ENCODE peak calls at places on chromosomes 11 and 22, in ten cellular contexts. One of them, this sample, is unnamed.

GRCh38 chr11:77435972-77436371 is 37.9 kb downstream of the PAK1 start:
- DNase-seq in HTR-8/SVneo: no peak
- DNase-seq in stimulated activated CD4-positive, alpha-beta T cell treated with anti-CD3 and anti-CD28 coated beads, Interleukin-4, amount 100 ng/mL, for 48 hours: no peak
- DNase-seq in MCF 10A: no peak
- DNase-seq in AG04450: no peak
- DNase-seq in ascending aorta: no peak
- DNase-seq in NB4: no peak
- DNase-seq in NCI-H774: no peak
- DNase-seq in Peyer's patch: no peak
- DNase-seq in HCT116: no peak
- DNase-seq in this sample: no peak

GRCh38 chr11:61021661-61022212 is 50.3 kb downstream of the CD6 start:
- DNase-seq in HTR-8/SVneo: no peak
- DNase-seq in stimulated activated CD4-positive, alpha-beta T cell treated with anti-CD3 and anti-CD28 coated beads, Interleukin-4, amount 100 ng/mL, for 48 hours: peak; percentile 71
- DNase-seq in MCF 10A: peak; percentile 46
- DNase-seq in AG04450: no peak
- DNase-seq in ascending aorta: no peak
- DNase-seq in NB4: no peak
- DNase-seq in NCI-H774: peak; percentile 62
- DNase-seq in Peyer's patch: peak; percentile 75
- DNase-seq in HCT116: no peak
- DNase-seq in this sample: no peak

GRCh38 chr22:36405671-36406070 is 17.9 kb upstream of the MYH9 start:
- DNase-seq in HTR-8/SVneo: no peak
- DNase-seq in stimulated activated CD4-positive, alpha-beta T cell treated with anti-CD3 and anti-CD28 coated beads, Interleukin-4, amount 100 ng/mL, for 48 hours: no peak
- DNase-seq in MCF 10A: peak; percentile 80
- DNase-seq in AG04450: no peak
- DNase-seq in ascending aorta: no peak
- DNase-seq in NB4: peak; percentile 99
- DNase-seq in NCI-H774: no peak
- DNase-seq in Peyer's patch: no peak
- DNase-seq in HCT116: no peak
- DNase-seq in this sample: no peak

GRCh38 chr22:21447694-21448402 is 19.3 kb upstream of the TMEM191C start:
- DNase-seq in HTR-8/SVneo: no peak
- DNase-seq in stimulated activated CD4-positive, alpha-beta T cell treated with anti-CD3 and anti-CD28 coated beads, Interleukin-4, amount 100 ng/mL, for 48 hours: no peak
- DNase-seq in MCF 10A: no peak
- DNase-seq in AG04450: no peak
- DNase-seq in ascending aorta: no peak
- DNase-seq in NB4: peak; percentile 45
- DNase-seq in NCI-H774: no peak
- DNase-seq in Peyer's patch: no peak
- DNase-seq in HCT116: no peak
- DNase-seq in this sample: peak; percentile 57

GRCh38 chr11:66371627-66372415 is at the start of gene SLC29A2:
- DNase-seq in HTR-8/SVneo: peak; percentile 91
- DNase-seq in stimulated activated CD4-positive, alpha-beta T cell treated with anti-CD3 and anti-CD28 coated beads, Interleukin-4, amount 100 ng/mL, for 48 hours: peak; percentile 72
- DNase-seq in MCF 10A: peak; percentile 81
- DNase-seq in AG04450: no peak
- DNase-seq in ascending aorta: no peak
- DNase-seq in NB4: peak; percentile 94
- DNase-seq in NCI-H774: peak; percentile 95
- DNase-seq in Peyer's patch: peak; percentile 84
- DNase-seq in HCT116: peak; percentile 82
- DNase-seq in this sample: peak; percentile 70

GRCh38 chr11:122756417-122756816 is 81.9 kb upstream of the CRTAM start:
- DNase-seq in HTR-8/SVneo: no peak
- DNase-seq in stimulated activated CD4-positive, alpha-beta T cell treated with anti-CD3 and anti-CD28 coated beads, Interleukin-4, amount 100 ng/mL, for 48 hours: no peak
- DNase-seq in MCF 10A: no peak
- DNase-seq in AG04450: no peak
- DNase-seq in ascending aorta: peak; percentile 39
- DNase-seq in NB4: peak; percentile 95
- DNase-seq in NCI-H774: no peak
- DNase-seq in Peyer's patch: no peak
- DNase-seq in HCT116: no peak
- DNase-seq in this sample: peak; percentile 86

GRCh38 chr11:62140302-62141110 is 16.7 kb downstream of the INCENP start:
- DNase-seq in HTR-8/SVneo: no peak
- DNase-seq in stimulated activated CD4-positive, alpha-beta T cell treated with anti-CD3 and anti-CD28 coated beads, Interleukin-4, amount 100 ng/mL, for 48 hours: no peak
- DNase-seq in MCF 10A: no peak
- DNase-seq in AG04450: no peak
- DNase-seq in ascending aorta: no peak
- DNase-seq in NB4: no peak
- DNase-seq in NCI-H774: no peak
- DNase-seq in Peyer's patch: no peak
- DNase-seq in HCT116: no peak
- DNase-seq in this sample: no peak

GRCh38 chr11:44977493-44977984 is 26.9 kb upstream of the TP53I11 start:
- DNase-seq in HTR-8/SVneo: peak; percentile 24
- DNase-seq in stimulated activated CD4-positive, alpha-beta T cell treated with anti-CD3 and anti-CD28 coated beads, Interleukin-4, amount 100 ng/mL, for 48 hours: no peak
- DNase-seq in MCF 10A: no peak
- DNase-seq in AG04450: no peak
- DNase-seq in ascending aorta: no peak
- DNase-seq in NB4: peak; percentile 65
- DNase-seq in NCI-H774: no peak
- DNase-seq in Peyer's patch: peak; percentile 59
- DNase-seq in HCT116: no peak
- DNase-seq in this sample: no peak

GRCh38 chr22:39463931-39464390 is 7.1 kb downstream of the MGAT3 start:
- DNase-seq in HTR-8/SVneo: no peak
- DNase-seq in stimulated activated CD4-positive, alpha-beta T cell treated with anti-CD3 and anti-CD28 coated beads, Interleukin-4, amount 100 ng/mL, for 48 hours: no peak
- DNase-seq in MCF 10A: peak; percentile 84
- DNase-seq in AG04450: no peak
- DNase-seq in ascending aorta: no peak
- DNase-seq in NB4: no peak
- DNase-seq in NCI-H774: no peak
- DNase-seq in Peyer's patch: peak; percentile 39
- DNase-seq in HCT116: no peak
- DNase-seq in this sample: peak; percentile 62

GRCh38 chr11:87462171-87462570 is 424.4 kb downstream of the TMEM135 start:
- DNase-seq in HTR-8/SVneo: no peak
- DNase-seq in stimulated activated CD4-positive, alpha-beta T cell treated with anti-CD3 and anti-CD28 coated beads, Interleukin-4, amount 100 ng/mL, for 48 hours: no peak
- DNase-seq in MCF 10A: no peak
- DNase-seq in AG04450: no peak
- DNase-seq in ascending aorta: no peak
- DNase-seq in NB4: no peak
- DNase-seq in NCI-H774: no peak
- DNase-seq in Peyer's patch: no peak
- DNase-seq in HCT116: no peak
- DNase-seq in this sample: no peak

GRCh38 chr11:97140885-97141494 is 751.2 kb downstream of the JRKL start:
- DNase-seq in HTR-8/SVneo: peak; percentile 6
- DNase-seq in stimulated activated CD4-positive, alpha-beta T cell treated with anti-CD3 and anti-CD28 coated beads, Interleukin-4, amount 100 ng/mL, for 48 hours: no peak
- DNase-seq in MCF 10A: peak; percentile 46
- DNase-seq in AG04450: no peak
- DNase-seq in ascending aorta: no peak
- DNase-seq in NB4: peak; percentile 21
- DNase-seq in NCI-H774: peak; percentile 7
- DNase-seq in Peyer's patch: no peak
- DNase-seq in HCT116: no peak
- DNase-seq in this sample: peak; percentile 49